ENCODE peak calls at places on chromosomes 13 and 19, in nine cellular contexts. One of them, this sample, is unnamed.

GRCh38 chr13:46721054-46721453 is 75.9 kb downstream of the ESD start:
- DNase-seq in SK-N-SH: peak
- DNase-seq in T-helper 1 cell: peak
- DNase-seq in stimulated activated CD8-positive, alpha-beta memory T cell treated with anti-CD3 and anti-CD28 coated beads, Interleukin-2, amount 100 ng/mL, for 48 hours: peak
- DNase-seq in stomach: peak
- DNase-seq in fibroblast of lung: peak
- DNase-seq in stimulated activated CD4-positive, alpha-beta T cell treated with anti-CD3 and anti-CD28 coated beads, Interleukin-4, amount 100 ng/mL, for 4 hours: peak
- DNase-seq in NCI-H1436 treated with DMSO at 0.1 percent for 48 hours: no peak
- DNase-seq in activated CD4-positive, alpha-beta memory T cell treated with anti-CD3 and anti-CD28 coated beads, Interleukin-2, amount 10 ng/mL, durations not matched to agents 7 days and 5 days: peak
- DNase-seq in this sample: peak

GRCh38 chr19:41694196-41694595 is 6.1 kb upstream of the CEACAM7 start:
- DNase-seq in SK-N-SH: no peak
- DNase-seq in T-helper 1 cell: no peak
- DNase-seq in stimulated activated CD8-positive, alpha-beta memory T cell treated with anti-CD3 and anti-CD28 coated beads, Interleukin-2, amount 100 ng/mL, for 48 hours: no peak
- DNase-seq in stomach: no peak
- DNase-seq in fibroblast of lung: no peak
- DNase-seq in stimulated activated CD4-positive, alpha-beta T cell treated with anti-CD3 and anti-CD28 coated beads, Interleukin-4, amount 100 ng/mL, for 4 hours: no peak
- DNase-seq in NCI-H1436 treated with DMSO at 0.1 percent for 48 hours: no peak
- DNase-seq in activated CD4-positive, alpha-beta memory T cell treated with anti-CD3 and anti-CD28 coated beads, Interleukin-2, amount 10 ng/mL, durations not matched to agents 7 days and 5 days: no peak
- DNase-seq in this sample: no peak

GRCh38 chr19:2602391-2603181 is 99.9 kb downstream of the GNG7 start:
- DNase-seq in SK-N-SH: peak
- DNase-seq in T-helper 1 cell: no peak
- DNase-seq in stimulated activated CD8-positive, alpha-beta memory T cell treated with anti-CD3 and anti-CD28 coated beads, Interleukin-2, amount 100 ng/mL, for 48 hours: no peak
- DNase-seq in stomach: peak
- DNase-seq in fibroblast of lung: peak
- DNase-seq in stimulated activated CD4-positive, alpha-beta T cell treated with anti-CD3 and anti-CD28 coated beads, Interleukin-4, amount 100 ng/mL, for 4 hours: no peak
- DNase-seq in NCI-H1436 treated with DMSO at 0.1 percent for 48 hours: no peak
- DNase-seq in activated CD4-positive, alpha-beta memory T cell treated with anti-CD3 and anti-CD28 coated beads, Interleukin-2, amount 10 ng/mL, durations not matched to agents 7 days and 5 days: no peak
- DNase-seq in this sample: no peak

GRCh38 chr19:38395381-38396127 is 7.1 kb downstream of the SPRED3 start:
- DNase-seq in SK-N-SH: no peak
- DNase-seq in T-helper 1 cell: peak
- DNase-seq in stimulated activated CD8-positive, alpha-beta memory T cell treated with anti-CD3 and anti-CD28 coated beads, Interleukin-2, amount 100 ng/mL, for 48 hours: peak
- DNase-seq in stomach: no peak
- DNase-seq in fibroblast of lung: no peak
- DNase-seq in stimulated activated CD4-positive, alpha-beta T cell treated with anti-CD3 and anti-CD28 coated beads, Interleukin-4, amount 100 ng/mL, for 4 hours: peak
- DNase-seq in NCI-H1436 treated with DMSO at 0.1 percent for 48 hours: no peak
- DNase-seq in activated CD4-positive, alpha-beta memory T cell treated with anti-CD3 and anti-CD28 coated beads, Interleukin-2, amount 10 ng/mL, durations not matched to agents 7 days and 5 days: peak
- DNase-seq in this sample: no peak

GRCh38 chr13:111283991-111284390 is 36.5 kb upstream of the TEX29 start:
- DNase-seq in SK-N-SH: no peak
- DNase-seq in T-helper 1 cell: no peak
- DNase-seq in stimulated activated CD8-positive, alpha-beta memory T cell treated with anti-CD3 and anti-CD28 coated beads, Interleukin-2, amount 100 ng/mL, for 48 hours: no peak
- DNase-seq in stomach: no peak
- DNase-seq in fibroblast of lung: peak
- DNase-seq in stimulated activated CD4-positive, alpha-beta T cell treated with anti-CD3 and anti-CD28 coated beads, Interleukin-4, amount 100 ng/mL, for 4 hours: no peak
- DNase-seq in NCI-H1436 treated with DMSO at 0.1 percent for 48 hours: no peak
- DNase-seq in activated CD4-positive, alpha-beta memory T cell treated with anti-CD3 and anti-CD28 coated beads, Interleukin-2, amount 10 ng/mL, durations not matched to agents 7 days and 5 days: no peak
- DNase-seq in this sample: no peak

GRCh38 chr13:110726726-110727125 is 13.2 kb downstream of the ING1 start:
- DNase-seq in SK-N-SH: no peak
- DNase-seq in T-helper 1 cell: peak
- DNase-seq in stimulated activated CD8-positive, alpha-beta memory T cell treated with anti-CD3 and anti-CD28 coated beads, Interleukin-2, amount 100 ng/mL, for 48 hours: peak
- DNase-seq in stomach: no peak
- DNase-seq in fibroblast of lung: no peak
- DNase-seq in stimulated activated CD4-positive, alpha-beta T cell treated with anti-CD3 and anti-CD28 coated beads, Interleukin-4, amount 100 ng/mL, for 4 hours: peak
- DNase-seq in NCI-H1436 treated with DMSO at 0.1 percent for 48 hours: no peak
- DNase-seq in activated CD4-positive, alpha-beta memory T cell treated with anti-CD3 and anti-CD28 coated beads, Interleukin-2, amount 10 ng/mL, durations not matched to agents 7 days and 5 days: peak
- DNase-seq in this sample: peak

GRCh38 chr13:98880673-98881072 is 97.2 kb downstream of the DOCK9 start:
- DNase-seq in SK-N-SH: no peak
- DNase-seq in T-helper 1 cell: no peak
- DNase-seq in stimulated activated CD8-positive, alpha-beta memory T cell treated with anti-CD3 and anti-CD28 coated beads, Interleukin-2, amount 100 ng/mL, for 48 hours: no peak
- DNase-seq in stomach: no peak
- DNase-seq in fibroblast of lung: no peak
- DNase-seq in stimulated activated CD4-positive, alpha-beta T cell treated with anti-CD3 and anti-CD28 coated beads, Interleukin-4, amount 100 ng/mL, for 4 hours: no peak
- DNase-seq in NCI-H1436 treated with DMSO at 0.1 percent for 48 hours: no peak
- DNase-seq in activated CD4-positive, alpha-beta memory T cell treated with anti-CD3 and anti-CD28 coated beads, Interleukin-2, amount 10 ng/mL, durations not matched to agents 7 days and 5 days: no peak
- DNase-seq in this sample: no peak

GRCh38 chr19:10007811-10008211 is 2.5 kb downstream of the COL5A3 start:
- DNase-seq in SK-N-SH: peak
- DNase-seq in T-helper 1 cell: no peak
- DNase-seq in stimulated activated CD8-positive, alpha-beta memory T cell treated with anti-CD3 and anti-CD28 coated beads, Interleukin-2, amount 100 ng/mL, for 48 hours: no peak
- DNase-seq in stomach: no peak
- DNase-seq in fibroblast of lung: peak
- DNase-seq in stimulated activated CD4-positive, alpha-beta T cell treated with anti-CD3 and anti-CD28 coated beads, Interleukin-4, amount 100 ng/mL, for 4 hours: no peak
- DNase-seq in NCI-H1436 treated with DMSO at 0.1 percent for 48 hours: no peak
- DNase-seq in activated CD4-positive, alpha-beta memory T cell treated with anti-CD3 and anti-CD28 coated beads, Interleukin-2, amount 10 ng/mL, durations not matched to agents 7 days and 5 days: no peak
- DNase-seq in this sample: no peak

GRCh38 chr19:7115721-7116120 is 46.2 kb downstream of the ZNF557 start:
- DNase-seq in SK-N-SH: no peak
- DNase-seq in T-helper 1 cell: no peak
- DNase-seq in stimulated activated CD8-positive, alpha-beta memory T cell treated with anti-CD3 and anti-CD28 coated beads, Interleukin-2, amount 100 ng/mL, for 48 hours: no peak
- DNase-seq in stomach: no peak
- DNase-seq in fibroblast of lung: no peak
- DNase-seq in stimulated activated CD4-positive, alpha-beta T cell treated with anti-CD3 and anti-CD28 coated beads, Interleukin-4, amount 100 ng/mL, for 4 hours: no peak
- DNase-seq in NCI-H1436 treated with DMSO at 0.1 percent for 48 hours: no peak
- DNase-seq in activated CD4-positive, alpha-beta memory T cell treated with anti-CD3 and anti-CD28 coated beads, Interleukin-2, amount 10 ng/mL, durations not matched to agents 7 days and 5 days: no peak
- DNase-seq in this sample: no peak